ENCODE peak calls at places on chromosomes 2 and 18, in eight cellular contexts. J is psoas muscle, N is H9, I is right lobe of liver, Z is heart right ventricle, Y is body of pancreas, U is fibroblast of lung, C is right atrium auricular region. W is an unnamed sample. For H3K9me3 and H3K4me1, the result is how much of the 10 kb centered on the place peaks cover.

GRCh38 chr2:84732897-84733778 is 147.7 kb downstream of the TRABD2A start:
- DNase-seq in Z (no peak), C (no peak), Y (no peak), U (no peak), I (no peak), N (no peak), J (no peak), W (no peak)

GRCh38 chr2:222214885-222215284 is 83.9 kb downstream of the PAX3 start:
- DNase-seq in U (no peak), Y (no peak), Z (no peak), C (no peak), I (no peak), J (no peak), N (no peak), W (no peak)

GRCh38 chr18:295756-296155 is 27.9 kb upstream of the THOC1 start:
- DNase-seq in I (no peak), C (no peak), N (no peak), Y (no peak), Z (no peak), J (no peak), U (no peak), W (no peak)

GRCh38 chr18:388198-388597 is 112.3 kb downstream of the COLEC12 start:
- DNase-seq in U (no peak), J (no peak), Y (no peak), N (no peak), Z (no peak), C (no peak), I (no peak), W (no peak)

GRCh38 chr2:88638123-88638650 is 10.9 kb upstream of the EIF2AK3 start:
- DNase-seq in U (no peak), Y (no peak), C (no peak), J (no peak), N (no peak), I (no peak), Z (no peak), W (no peak)

GRCh38 chr2:145760781-145761649 is 1241.1 kb upstream of the ZEB2 start:
- DNase-seq in J (no peak), N (no peak), U (peak), Y (peak), C (no peak), I (no peak), Z (no peak), W (no peak)

GRCh38 chr2:157696036-157696435 is 67.4 kb upstream of the ACVR1C start:
- DNase-seq in Y (no peak), C (no peak), J (no peak), I (no peak), Z (no peak), U (no peak), N (no peak), W (no peak)

GRCh38 chr18:12907258-12907925 is 23.4 kb upstream of the PTPN2 start:
- DNase-seq in N (no peak), C (no peak), Z (no peak), U (peak), Y (no peak), J (no peak), I (no peak), W (no peak)

GRCh38 chr18:73318732-73319479 is 451.1 kb upstream of the NETO1 start:
- DNase-seq in N (no peak), C (no peak), Z (no peak), J (no peak), I (peak), Y (peak), U (no peak), W (no peak)

GRCh38 chr2:71496156-71496770 is 42.9 kb downstream of the DYSF start:
- DNase-seq in Z (no peak), C (no peak), Y (no peak), U (no peak), J (no peak), I (no peak), N (peak), W (no peak)

GRCh38 chr2:46351388-46352141 is 54.4 kb downstream of the EPAS1 start:
- DNase-seq in J (peak), I (peak), U (no peak), C (no peak), Z (peak), N (peak), Y (no peak), W (no peak)

GRCh38 chr2:46041434-46041833 is 255.8 kb upstream of the EPAS1 start:
- DNase-seq in I (no peak), U (peak), Z (no peak), J (no peak), Y (no peak), C (no peak), N (no peak), W (no peak)

GRCh38 chr2:237726401-237726830 is 72.2 kb upstream of the RBM44 start:
- DNase-seq in Z (no peak), C (peak), I (no peak), U (peak), N (no peak), J (no peak), Y (peak), W (peak)

GRCh38 chr2:170241731-170242130 is 63.8 kb downstream of the MYO3B start:
- DNase-seq in C (no peak), Y (no peak), U (no peak), I (no peak), Z (no peak), J (no peak), N (no peak), W (no peak)

GRCh38 chr2:178455947-178456346 is 4.8 kb downstream of the PJVK start:
- DNase-seq in Y (no peak), Z (no peak), U (no peak), J (no peak), I (no peak), N (no peak), C (no peak), W (no peak)

GRCh38 chr18:33014060-33014796 is 241.4 kb upstream of the KLHL14 start:
- DNase-seq in Z (no peak), C (no peak), J (no peak), I (no peak), N (no peak), U (no peak), Y (no peak), W (no peak)

GRCh38 chr18:79747156-79747845 is 50.4 kb upstream of the KCNG2 start:
- DNase-seq in I (no peak), J (no peak), U (no peak), Z (no peak), Y (no peak), N (no peak), C (no peak), W (no peak)

GRCh38 chr18:28729321-28729720 is 552.4 kb upstream of the CDH2 start:
- DNase-seq in U (no peak), N (no peak), Y (no peak), J (no peak), Z (no peak), C (no peak), I (no peak), W (no peak)

GRCh38 chr2:218999881-219000568 is 6.8 kb upstream of the CRYBA2 start:
- DNase-seq in J (no peak), U (no peak), I (no peak), N (peak), Y (peak), C (no peak), Z (no peak), W (no peak)

GRCh38 chr18:923144-923543 is 18.5 kb downstream of the ADCYAP1 start:
- DNase-seq in N (no peak), J (no peak), U (no peak), I (no peak), Z (no peak), Y (no peak), C (no peak), W (no peak)

GRCh38 chr2:237626813-237627451 is 455 bp upstream of the LRRFIP1 start:
- DNase-seq in U (no peak), Y (no peak), Z (no peak), J (no peak), C (no peak), N (peak), I (peak), W (no peak)

GRCh38 chr2:20309001-20309400 is 41.6 kb downstream of the PUM2 start:
- DNase-seq in N (no peak), C (no peak), Y (no peak), Z (no peak), J (no peak), I (no peak), U (no peak), W (no peak)

GRCh38 chr2:26640781-26641564 is at the start of gene CIB4:
- DNase-seq in Y (peak), U (no peak), N (peak), Z (no peak), J (no peak), I (no peak), C (no peak), W (peak)

GRCh38 chr2:101958071-101958470 is 33.7 kb upstream of the IL1R2 start:
- DNase-seq in C (no peak), U (peak), J (no peak), I (no peak), Z (no peak), Y (no peak), N (no peak), W (no peak)

GRCh38 chr18:62662799-62663173 is 52.6 kb upstream of the PHLPP1 start:
- DNase-seq in Z (no peak), Y (no peak), N (no peak), C (no peak), U (no peak), J (no peak), I (no peak), W (no peak)

GRCh38 chr2:42925742-42926437 is 133.5 kb upstream of the HAAO start:
- DNase-seq in Y (peak), C (no peak), Z (peak), N (no peak), J (peak), I (peak), U (no peak), W (no peak)

GRCh38 chr2:96163768-96164429 is 18.7 kb upstream of the DUSP2 start:
- DNase-seq in I (no peak), C (no peak), Z (no peak), U (no peak), N (no peak), J (no peak), Y (no peak), W (no peak)

GRCh38 chr2:71748227-71748626 is 294.9 kb downstream of the DYSF start:
- DNase-seq in N (no peak), I (no peak), J (peak), U (peak), Y (peak), Z (peak), C (peak), W (peak)

GRCh38 chr2:219500135-219500534 is 1.4 kb downstream of the GMPPA start:
- DNase-seq in C (no peak), I (no peak), J (no peak), N (no peak), U (peak), Z (no peak), Y (no peak), W (no peak)

GRCh38 chr2:10185046-10185445 is 62.5 kb downstream of the RRM2 start:
- DNase-seq in J (no peak), U (no peak), Z (no peak), C (no peak), I (no peak), Y (no peak), N (no peak), W (no peak)

GRCh38 chr2:99811544-99811943 is 321.7 kb upstream of the REV1 start:
- DNase-seq in Z (no peak), Y (no peak), I (no peak), N (no peak), C (no peak), U (peak), J (no peak), W (no peak)

DNA sequence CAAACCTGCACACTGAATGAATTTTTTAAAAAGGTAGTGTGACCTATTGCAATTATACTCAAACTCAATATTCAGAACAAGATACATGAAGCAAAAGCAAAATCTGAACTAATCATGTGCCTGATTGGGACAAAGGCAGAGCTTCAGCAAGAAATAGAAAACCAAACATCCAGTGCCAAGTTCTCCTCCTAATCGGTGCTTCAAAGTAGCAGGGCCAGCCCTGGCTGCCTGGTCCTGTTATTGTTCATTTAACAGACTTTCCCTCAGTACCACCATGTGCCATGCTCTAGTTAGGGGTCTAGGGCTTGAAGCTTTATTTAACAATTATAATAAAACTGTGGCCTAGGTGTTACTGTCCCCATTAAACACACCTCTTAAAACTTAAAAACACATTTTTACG is 281.5 kb upstream of the PXDN start:
- DNase-seq in C (no peak), N (no peak), I (no peak), Z (no peak), J (no peak), Y (no peak), U (no peak), W (no peak)
- H3K9me3 ChIP-seq in C (under half), N (under half), I (under half), Z (under half), J (under half), Y (under half), U (under half), W (under half)

DNA sequence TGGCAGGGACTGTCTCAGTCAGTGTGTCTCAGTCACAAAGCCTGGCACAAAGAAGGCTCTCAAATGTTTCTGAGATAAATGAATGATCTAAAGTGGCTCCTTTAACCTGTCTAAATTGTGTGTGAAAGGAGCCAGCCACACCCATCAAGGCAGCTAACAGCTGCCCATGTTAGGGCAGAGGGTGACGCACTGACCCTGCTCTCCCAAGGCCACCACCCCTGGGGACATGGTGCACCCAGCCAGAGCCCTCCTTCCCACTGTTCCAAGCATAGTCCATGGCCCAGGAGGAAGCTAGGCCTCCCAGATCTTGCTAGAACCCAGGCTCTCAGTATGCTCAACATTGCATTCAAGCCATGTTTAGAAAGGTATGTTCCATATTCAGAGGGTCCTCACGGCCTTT is 100.3 kb downstream of the KLHL29 start:
- DNase-seq in I (no peak), Y (no peak), U (no peak), C (no peak), N (no peak), Z (no peak), J (no peak), W (no peak)
- H3K4me1 ChIP-seq in I (under half), Y (under half), U (under half), C (under half), N (under half), Z (under half), J (under half), W (under half)

GRCh38 chr18:70991577-70991976 is 702.7 kb downstream of the SOCS6 start:
- DNase-seq in I (no peak), N (no peak), U (peak), Z (no peak), C (no peak), J (no peak), Y (no peak), W (no peak)
- H3K9me3 ChIP-seq in I (under half), N (under half), U (under half), Z (under half), C (under half), J (under half), Y (under half), W (under half)

DNA sequence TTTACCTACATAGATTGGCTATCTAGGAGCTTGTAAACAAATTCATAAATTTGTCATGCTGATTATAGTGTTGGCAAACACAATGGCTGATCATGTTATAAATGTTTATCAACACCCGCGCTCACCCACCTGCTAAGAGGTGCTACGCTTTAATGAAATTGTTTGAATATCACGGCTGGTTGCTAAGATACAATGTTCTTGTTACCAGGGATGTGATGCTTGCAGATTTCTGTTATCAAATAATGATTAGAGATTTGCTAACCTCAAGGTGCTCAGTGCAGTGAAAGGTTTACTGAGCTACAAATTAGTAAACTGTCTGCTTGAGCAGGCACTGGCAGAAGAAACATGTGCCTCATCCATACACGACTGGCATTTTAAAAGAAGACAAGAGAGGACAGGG is 160.0 kb upstream of the ZEB2 start:
- DNase-seq in Z (no peak), I (no peak), Y (no peak), J (no peak), C (no peak), U (no peak), N (no peak), W (no peak)
- H3K4me1 ChIP-seq in Z (under half), I (under half), Y (under half), J (under half), C (under half), U (under half), N (under half), W (under half)

GRCh38 chr2:129755786-129756185 is 223.7 kb upstream of the RAB6C start:
- DNase-seq in Y (no peak), J (no peak), U (no peak), C (no peak), N (no peak), Z (no peak), I (no peak), W (no peak)
- H3K9me3 ChIP-seq in Y (under half), J (under half), U (under half), C (under half), N (under half), Z (under half), I (under half), W (under half)

DNA sequence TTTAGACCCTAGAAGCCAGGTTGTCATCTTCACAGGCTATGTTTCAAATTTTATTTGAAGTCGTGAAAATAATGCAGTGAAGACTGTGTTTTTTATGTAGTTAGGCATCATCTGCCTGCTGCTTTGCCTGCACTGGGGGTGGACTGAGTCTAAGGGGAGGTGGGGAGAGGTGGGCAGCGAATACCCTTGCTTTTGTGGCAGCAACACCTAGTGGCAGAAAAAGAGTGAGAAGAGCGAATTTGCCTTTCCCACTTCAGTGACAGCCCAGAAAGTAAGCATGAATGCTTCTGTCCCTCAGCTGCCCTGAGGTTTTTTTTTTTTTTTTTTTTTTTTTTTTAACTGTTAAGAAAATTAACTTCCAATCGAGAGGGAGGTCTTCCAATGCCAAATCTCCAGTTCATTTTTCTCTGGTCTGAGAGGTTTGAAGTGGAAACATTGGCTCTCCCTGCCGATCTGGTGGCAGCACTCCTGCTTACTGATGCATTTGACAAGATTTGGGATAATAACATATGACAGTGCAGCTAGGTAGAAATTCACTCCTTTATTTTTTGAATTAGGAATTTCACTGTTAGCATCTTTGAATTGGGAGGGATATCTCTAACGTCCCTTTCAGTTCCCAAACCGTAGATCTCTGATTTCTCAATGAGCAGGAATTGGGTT is 60.3 kb upstream of the LYPD6B start:
- DNase-seq in U (no peak), Y (no peak), N (no peak), Z (no peak), C (no peak), J (no peak), I (no peak), W (no peak)
- H3K4me1 ChIP-seq in U (under half), Y (under half), N (under half), Z (under half), C (under half), J (under half), I (under half), W (under half)

GRCh38 chr2:56681659-56682396 is 498.0 kb downstream of the CCDC85A start:
- DNase-seq in J (no peak), U (peak), N (no peak), C (no peak), Z (no peak), Y (no peak), I (no peak), W (no peak)
- H3K9me3 ChIP-seq in J (under half), U (under half), N (under half), C (under half), Z (under half), Y (under half), I (under half), W (under half)

GRCh38 chr2:54503828-54504227 is 47.7 kb downstream of the SPTBN1 start:
- DNase-seq in Y (no peak), N (no peak), J (no peak), U (no peak), C (no peak), I (no peak), Z (no peak), W (no peak)

GRCh38 chr2:54504866-54505265 is 48.7 kb downstream of the SPTBN1 start:
- DNase-seq in J (no peak), I (no peak), U (no peak), Z (no peak), Y (no peak), N (no peak), C (no peak), W (no peak)

GRCh38 chr2:54500404-54501147 is 44.4 kb downstream of the SPTBN1 start:
- DNase-seq in J (peak), I (no peak), C (no peak), Y (no peak), N (no peak), Z (peak), U (no peak), W (no peak)

GRCh38 chr2:54503192-54503591 is 47.1 kb downstream of the SPTBN1 start:
- DNase-seq in Z (no peak), U (peak), I (no peak), N (peak), J (no peak), C (no peak), Y (peak), W (no peak)

GRCh38 chr2:54502731-54503130 is 46.6 kb downstream of the SPTBN1 start:
- DNase-seq in C (no peak), Y (no peak), J (no peak), N (no peak), U (no peak), I (no peak), Z (no peak), W (no peak)
- H3K4me1 ChIP-seq in C (half or more), Y (under half), J (half or more), N (under half), U (under half), I (under half), Z (half or more), W (under half)

GRCh38 chr2:161425966-161426365 is 9.9 kb downstream of the TBR1 start:
- DNase-seq in Y (no peak), N (no peak), I (no peak), U (no peak), Z (no peak), C (no peak), J (no peak), W (no peak)

GRCh38 chr2:161427413-161428239 is 11.5 kb downstream of the TBR1 start:
- DNase-seq in Y (no peak), C (no peak), Z (no peak), U (peak), J (no peak), N (peak), I (no peak), W (no peak)

GRCh38 chr2:161424992-161425391 is 8.9 kb downstream of the TBR1 start:
- DNase-seq in C (no peak), J (no peak), I (no peak), U (no peak), Z (no peak), N (no peak), Y (no peak), W (no peak)

GRCh38 chr2:161426788-161427412 is 10.8 kb downstream of the TBR1 start:
- DNase-seq in C (no peak), Y (no peak), J (no peak), U (peak), Z (no peak), N (peak), I (no peak), W (no peak)

DNA sequence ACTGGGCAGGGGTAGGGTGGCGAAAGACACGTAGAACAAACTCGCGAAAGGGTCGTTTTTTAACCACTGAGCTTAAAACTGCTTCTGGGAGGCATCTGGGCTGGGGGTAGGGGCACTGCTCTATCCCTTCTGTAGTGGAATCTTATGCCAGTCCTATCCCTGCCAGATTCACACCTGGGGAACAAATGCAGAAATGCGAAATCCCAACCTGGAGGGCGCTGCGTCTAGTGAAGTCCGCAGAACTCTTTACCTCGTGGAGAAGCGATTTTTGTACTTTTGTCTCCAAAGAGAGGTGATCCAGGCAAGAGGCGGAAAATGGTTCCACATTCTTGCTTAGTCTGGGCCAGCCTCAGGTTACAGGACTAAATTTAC is 10.3 kb downstream of the TBR1 start:
- DNase-seq in C (no peak), Y (no peak), Z (no peak), J (no peak), I (no peak), N (no peak), U (no peak), W (no peak)
- H3K9me3 ChIP-seq in C (under half), Y (under half), Z (under half), J (under half), I (under half), N (under half), U (under half), W (under half)